ENCODE peak calls at places on chromosomes 6 and 20, in five cellular contexts. T, O, N, U and Y are unnamed samples.

GRCh38 chr6:88823998-88824397 is 139.4 kb downstream of the RNGTT start:
- DNase-seq in T (no peak), N (no peak), O (no peak), U (no peak), Y (no peak)

GRCh38 chr20:58512808-58513552 is 2.2 kb downstream of the APCDD1L start:
- DNase-seq in O (peak), U (no peak), N (no peak), T (no peak), Y (peak)

GRCh38 chr6:41785254-41785653 is 2.2 kb upstream of the TOMM6 start:
- DNase-seq in T (no peak), O (no peak), N (no peak), U (no peak), Y (peak)

GRCh38 chr6:29791786-29792122 is 35.9 kb upstream of the HLA-G start:
- DNase-seq in U (no peak), T (no peak), O (no peak), N (no peak), Y (peak)

GRCh38 chr20:63830821-63831593 is at the start of gene ZBTB46:
- DNase-seq in N (peak), U (no peak), T (no peak), O (no peak), Y (peak)

GRCh38 chr6:113281014-113281810 is 575.9 kb upstream of the MARCKS start:
- DNase-seq in T (no peak), U (no peak), N (peak), O (no peak), Y (no peak)

GRCh38 chr20:43507150-43508080 is at the start of gene L3MBTL1:
- DNase-seq in O (no peak), U (peak), T (no peak), N (peak), Y (peak)

GRCh38 chr20:49460916-49461315 is 21.6 kb downstream of the KCNB1 start:
- DNase-seq in U (no peak), O (no peak), T (no peak), N (no peak), Y (no peak)

GRCh38 chr20:38591484-38592410 is 9.9 kb upstream of the ARHGAP40 start:
- DNase-seq in T (peak), N (no peak), O (peak), U (no peak), Y (peak)

GRCh38 chr20:23484081-23484480 is 6.8 kb upstream of the CST8 start:
- DNase-seq in U (no peak), T (no peak), O (no peak), N (peak), Y (no peak)

GRCh38 chr6:135555550-135555949 is 58.0 kb upstream of the AHI1 start:
- DNase-seq in N (peak), T (no peak), O (no peak), U (no peak), Y (peak)

GRCh38 chr20:61806995-61807394 is 258.7 kb downstream of the TAF4 start:
- DNase-seq in U (no peak), O (no peak), N (no peak), T (no peak), Y (peak)

GRCh38 chr20:37797669-37798175 is 103.9 kb downstream of the CTNNBL1 start:
- DNase-seq in O (no peak), T (no peak), U (no peak), N (no peak), Y (no peak)

GRCh38 chr6:152642578-152643375 is 5.6 kb upstream of the SYNE1 start:
- DNase-seq in N (peak), U (peak), T (no peak), O (peak), Y (peak)

GRCh38 chr6:128230267-128230989 is 290.0 kb downstream of the PTPRK start:
- DNase-seq in T (no peak), N (no peak), U (no peak), O (no peak), Y (no peak)

GRCh38 chr6:30007132-30007764 is 53.8 kb upstream of the POLR1H start:
- DNase-seq in T (peak), U (peak), N (no peak), O (no peak), Y (peak)

GRCh38 chr6:45494734-45495133 is 117.0 kb upstream of the SUPT3H start:
- DNase-seq in O (no peak), N (no peak), T (no peak), U (no peak), Y (no peak)

GRCh38 chr6:79607000-79607399 is 24.1 kb upstream of the SH3BGRL2 start:
- DNase-seq in T (no peak), U (no peak), O (no peak), N (no peak), Y (no peak)

GRCh38 chr20:29086938-29087337 is 2170.5 kb upstream of the DEFB115 start:
- DNase-seq in O (no peak), U (no peak), T (no peak), N (no peak), Y (no peak)

GRCh38 chr20:63035284-63036185 is 28.8 kb upstream of the BHLHE23 start:
- DNase-seq in N (no peak), O (no peak), U (no peak), T (no peak), Y (peak)

GRCh38 chr20:62975251-62975770 is 22.8 kb downstream of the SLC17A9 start:
- DNase-seq in N (no peak), O (no peak), U (no peak), T (no peak), Y (no peak)

GRCh38 chr6:33249732-33250625 is 21.7 kb downstream of the VPS52 start:
- DNase-seq in T (no peak), U (peak), N (no peak), O (peak), Y (no peak)

GRCh38 chr20:25140968-25141367 is 54.5 kb upstream of the ENTPD6 start:
- DNase-seq in O (no peak), N (no peak), T (no peak), U (no peak), Y (no peak)
- H3K4me3 ChIP-seq in O (no peak), N (no peak), T (no peak), U (no peak), Y (no peak)

GRCh38 chr6:1623769-1624070 is 14.0 kb downstream of the FOXC1 start:
- DNase-seq in N (no peak), T (no peak), O (no peak), U (no peak), Y (no peak)

GRCh38 chr6:1625352-1625773 is 15.6 kb downstream of the FOXC1 start:
- DNase-seq in O (no peak), U (peak), T (no peak), N (no peak), Y (no peak)

GRCh38 chr6:1622851-1623768 is 13.4 kb downstream of the FOXC1 start:
- DNase-seq in N (no peak), T (no peak), O (no peak), U (no peak), Y (peak)

GRCh38 chr6:1624848-1625341 is 15.2 kb downstream of the FOXC1 start:
- DNase-seq in N (no peak), O (no peak), U (no peak), T (no peak), Y (peak)

DNA sequence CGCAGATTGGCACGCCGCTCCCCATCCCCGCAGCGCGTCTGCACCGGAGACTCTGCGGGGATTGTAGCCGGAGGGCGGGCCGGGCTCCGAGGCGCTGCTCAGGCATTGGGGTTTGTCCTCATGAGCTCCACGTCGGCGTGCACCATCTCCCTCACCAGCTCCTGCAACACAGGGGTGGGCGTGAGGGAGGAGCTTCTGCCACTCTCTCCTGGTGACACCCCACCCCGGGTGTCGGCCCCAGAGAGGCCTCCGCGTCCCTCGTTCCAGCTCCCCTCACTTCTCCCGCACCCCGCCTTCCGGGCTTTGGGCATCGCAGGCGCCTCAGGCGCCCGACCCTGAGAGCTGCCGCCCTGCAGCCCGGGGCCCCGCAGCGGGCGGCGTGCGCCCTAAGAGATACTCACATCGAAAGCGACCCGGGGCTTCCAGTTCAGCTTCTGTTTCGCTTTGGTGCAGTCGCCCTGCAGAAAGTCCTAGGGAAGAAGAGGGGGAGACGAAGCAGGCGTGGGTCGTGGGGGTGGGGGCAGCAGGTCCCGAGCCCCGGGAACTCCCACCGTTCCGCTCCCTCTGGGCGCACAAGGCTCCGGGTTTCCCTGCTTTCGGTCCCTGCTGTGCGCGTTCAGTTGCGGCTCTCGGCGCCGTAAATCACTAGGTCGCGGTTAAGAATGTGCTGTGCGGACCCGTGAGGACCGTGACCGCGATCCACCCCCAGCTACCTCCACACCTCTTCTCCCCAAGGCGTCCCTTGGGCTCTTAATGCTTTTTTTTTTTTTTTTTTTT is 14.5 kb downstream of the FOXC1 start:
- DNase-seq in T (no peak), O (no peak), U (no peak), N (peak), Y (peak)
- H3K4me3 ChIP-seq in T (peak), O (peak), U (peak), N (peak), Y (peak)

DNA sequence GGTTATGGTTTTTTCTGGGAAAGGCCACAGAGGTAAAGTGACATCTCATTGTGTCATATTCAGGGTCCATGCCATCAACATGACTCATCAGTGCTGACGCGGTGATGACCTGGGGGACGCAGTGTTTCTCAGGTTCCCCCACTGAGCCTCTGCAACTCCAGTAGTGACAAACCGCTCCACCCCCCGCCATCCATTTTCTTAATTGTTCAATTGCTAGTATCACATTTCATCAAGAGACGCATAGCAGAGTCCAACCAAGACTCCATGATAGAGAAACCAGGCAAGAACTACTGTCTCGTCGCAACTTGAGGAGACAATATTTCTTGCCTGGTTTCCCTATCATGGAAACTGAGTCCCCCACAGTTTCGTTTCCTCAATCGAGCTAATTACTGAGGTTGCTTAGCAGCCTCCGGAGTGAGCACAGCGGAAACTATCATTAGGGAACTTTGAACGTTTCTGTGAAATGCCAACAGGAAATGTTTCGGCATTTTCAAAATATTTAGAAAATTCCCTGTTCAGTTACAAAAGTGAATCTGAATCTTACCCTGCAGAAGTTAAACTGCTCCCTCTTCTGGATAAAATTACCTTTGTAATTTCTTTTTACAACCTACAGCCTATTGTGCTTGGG is 12.2 kb upstream of the SERPINB1 start:
- DNase-seq in T (peak), N (peak), U (no peak), O (peak), Y (no peak)
- H3K4me3 ChIP-seq in T (peak), N (peak), U (no peak), O (peak), Y (peak)

GRCh38 chr6:150057501-150057951 is 11.4 kb downstream of the ULBP3 start:
- DNase-seq in U (no peak), T (no peak), N (no peak), O (no peak), Y (peak)

GRCh38 chr6:150056916-150057315 is 12.0 kb downstream of the ULBP3 start:
- DNase-seq in O (no peak), N (no peak), U (no peak), T (no peak), Y (no peak)

GRCh38 chr6:150058986-150059385 is 9.9 kb downstream of the ULBP3 start:
- DNase-seq in O (no peak), N (no peak), U (no peak), T (no peak), Y (no peak)

GRCh38 chr6:150056156-150056555 is 12.8 kb downstream of the ULBP3 start:
- DNase-seq in U (no peak), O (no peak), T (no peak), N (no peak), Y (no peak)

DNA sequence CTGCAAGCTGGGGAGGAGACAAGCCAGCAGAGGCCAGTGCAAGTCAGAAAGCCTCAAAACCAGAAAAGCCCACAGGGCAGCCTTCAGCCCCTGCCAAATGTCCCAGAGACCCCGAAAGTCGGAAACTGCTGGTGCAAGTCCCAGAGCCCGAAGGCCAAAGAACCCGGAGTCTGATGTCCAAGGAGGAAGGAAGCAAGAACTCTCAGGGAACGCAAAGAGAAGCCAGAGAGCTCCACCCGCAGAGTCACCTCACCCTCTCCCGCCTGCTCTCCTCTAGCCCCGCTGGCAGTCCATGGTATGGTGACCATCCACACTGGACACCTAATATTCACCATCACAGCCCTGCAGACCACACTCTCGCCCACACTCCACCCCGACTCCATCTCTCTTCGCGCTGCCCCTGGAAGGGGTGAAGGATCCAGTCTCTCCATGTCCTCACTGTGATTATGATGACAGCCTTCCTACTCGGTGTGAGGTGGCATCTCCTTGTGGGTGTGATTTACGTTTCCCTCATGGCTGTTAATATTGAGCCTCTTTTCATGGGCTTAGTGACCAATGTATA is 10.6 kb downstream of the ULBP3 start:
- DNase-seq in N (no peak), T (no peak), U (no peak), O (no peak), Y (no peak)
- H3K4me3 ChIP-seq in N (no peak), T (no peak), U (no peak), O (no peak), Y (no peak)

DNA sequence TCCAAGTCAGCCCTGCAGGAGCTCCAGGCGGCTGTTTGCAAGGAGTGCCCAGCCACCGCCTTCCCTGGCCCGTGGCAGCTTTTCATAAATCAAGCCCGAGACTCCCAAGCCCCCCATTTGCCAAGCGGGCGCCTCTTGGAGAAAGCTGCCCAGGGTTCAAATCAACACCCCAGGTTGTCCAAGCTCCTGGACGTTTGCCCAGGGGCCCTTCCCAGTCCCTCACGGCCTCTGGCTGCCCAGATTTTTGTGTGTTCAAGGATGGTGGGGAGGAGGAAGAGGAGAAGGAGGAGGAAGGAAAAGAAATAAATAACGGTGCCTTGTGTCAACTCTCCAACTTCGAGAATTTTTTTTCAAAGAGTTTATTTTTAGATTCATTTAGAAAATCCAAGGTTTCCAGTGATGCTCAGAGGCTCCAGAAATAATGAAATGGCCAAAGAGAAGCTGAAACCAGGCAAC is 20.6 kb upstream of the NFATC2 start:
- DNase-seq in T (no peak), O (no peak), U (no peak), N (no peak), Y (no peak)
- H3K4me3 ChIP-seq in T (peak), O (peak), U (no peak), N (no peak), Y (peak)

GRCh38 chr6:7765575-7766325 is 39.9 kb downstream of the BMP6 start:
- DNase-seq in T (no peak), U (no peak), N (no peak), O (no peak), Y (no peak)

GRCh38 chr6:7759319-7759718 is 33.4 kb downstream of the BMP6 start:
- DNase-seq in O (no peak), T (no peak), U (no peak), N (no peak), Y (no peak)

GRCh38 chr6:7761047-7761446 is 35.1 kb downstream of the BMP6 start:
- DNase-seq in U (no peak), O (no peak), T (no peak), N (no peak), Y (no peak)

GRCh38 chr6:7763896-7764295 is 38.0 kb downstream of the BMP6 start:
- DNase-seq in N (no peak), U (no peak), T (no peak), O (no peak), Y (no peak)

DNA sequence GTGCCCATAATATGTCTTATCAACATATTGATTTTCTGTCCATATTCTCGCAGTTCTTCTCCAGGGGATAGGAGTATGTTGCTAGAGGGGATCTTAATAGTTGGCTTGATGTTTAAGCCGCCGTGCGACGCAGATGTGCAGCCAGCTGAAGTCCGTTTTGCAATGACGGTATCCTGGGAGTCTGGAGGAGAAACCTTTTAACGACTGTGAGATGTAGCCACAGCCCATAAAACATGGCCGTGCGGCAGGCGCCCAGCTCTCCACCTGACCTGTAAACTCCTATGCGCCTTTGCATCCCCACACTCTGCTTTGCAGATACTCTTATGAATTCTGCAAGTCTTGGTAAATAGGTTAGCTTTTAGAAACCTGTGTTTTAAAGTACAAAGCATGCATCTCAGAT is 36.9 kb downstream of the BMP6 start:
- DNase-seq in T (no peak), N (no peak), U (no peak), O (no peak), Y (no peak)
- H3K4me3 ChIP-seq in T (no peak), N (no peak), U (no peak), O (no peak), Y (no peak)

GRCh38 chr20:1673424-1673823 is 15.8 kb upstream of the SIRPG start:
- DNase-seq in N (no peak), T (peak), U (no peak), O (no peak), Y (no peak)

GRCh38 chr20:1671891-1672669 is 14.5 kb upstream of the SIRPG start:
- DNase-seq in U (no peak), O (no peak), N (no peak), T (peak), Y (no peak)

GRCh38 chr20:1674990-1675389 is 17.4 kb upstream of the SIRPG start:
- DNase-seq in N (no peak), O (no peak), T (peak), U (no peak), Y (no peak)

GRCh38 chr20:1672728-1673127 is 15.1 kb upstream of the SIRPG start:
- DNase-seq in T (peak), O (no peak), N (no peak), U (no peak), Y (no peak)

GRCh38 chr20:1674361-1674760 is 16.8 kb upstream of the SIRPG start:
- DNase-seq in T (peak), U (no peak), O (no peak), N (no peak), Y (no peak)
- H3K4me3 ChIP-seq in T (no peak), U (no peak), O (no peak), N (no peak), Y (no peak)

DNA sequence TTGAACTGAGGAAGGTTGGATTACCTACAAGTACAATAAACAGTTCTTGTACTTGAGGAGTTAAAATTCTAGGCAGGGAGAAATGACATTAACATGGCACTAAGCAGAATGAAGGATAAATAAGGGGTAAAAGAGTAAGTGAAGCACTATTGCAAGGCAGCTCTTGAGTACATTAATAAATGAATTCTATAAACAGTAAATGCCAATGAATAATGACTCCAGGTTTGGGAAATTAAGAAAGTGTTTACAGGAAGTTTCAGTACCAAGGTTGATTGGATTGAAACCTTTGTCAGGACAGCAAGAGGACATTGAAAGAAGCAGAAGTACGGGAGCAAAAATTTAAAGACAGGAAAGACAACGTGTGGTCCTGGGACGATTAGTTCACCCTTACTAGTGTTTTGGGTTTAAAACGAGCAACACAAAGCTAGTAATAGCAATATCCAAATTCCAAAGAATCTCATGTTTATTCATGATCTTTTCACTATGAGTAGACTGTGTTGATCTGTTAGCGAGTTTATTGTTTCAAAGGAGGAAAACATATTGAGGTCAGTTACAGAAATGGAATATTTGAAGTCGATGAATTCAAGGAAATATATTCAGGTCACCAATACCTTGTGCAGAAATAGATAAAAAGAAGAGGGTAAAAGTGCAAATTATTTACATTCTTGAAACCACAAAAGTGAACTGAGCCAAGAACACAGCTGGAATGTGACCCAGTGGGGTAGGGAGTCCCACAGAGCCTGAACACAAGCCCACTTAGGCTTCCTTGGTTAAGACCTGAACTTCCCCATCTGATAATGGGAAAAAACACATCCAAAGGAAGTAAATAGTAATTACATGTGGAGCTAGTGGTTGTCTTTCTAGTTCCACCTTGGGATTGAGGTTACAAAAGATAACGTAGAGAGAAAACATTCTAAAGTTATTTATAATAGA is 80.8 kb downstream of the MKKS start:
- DNase-seq in O (no peak), U (no peak), N (no peak), T (no peak), Y (no peak)
- H3K4me3 ChIP-seq in O (no peak), U (no peak), N (no peak), T (no peak), Y (no peak)

GRCh38 chr6:144265061-144265357 is 20.1 kb upstream of the UTRN start:
- DNase-seq in U (no peak), O (no peak), T (no peak), N (no peak), Y (no peak)
- H3K4me3 ChIP-seq in U (no peak), O (no peak), T (no peak), N (no peak), Y (no peak)